ENCODE peak calls at places on chromosomes 1 and 21, in six cellular contexts. C, K, Z, F, J and U are unnamed samples.

GRCh38 chr1:22414244-22414751 is 37.4 kb upstream of the ZBTB40 start:
- DNase-seq in C (peak), K (no peak), Z (no peak), F (no peak), J (no peak), U (peak)

GRCh38 chr1:235077571-235078479 is 50.8 kb downstream of the TOMM20 start:
- DNase-seq in C (peak), K (no peak), Z (no peak), F (no peak), J (no peak), U (peak)

GRCh38 chr1:9271861-9272595 is 20.7 kb upstream of the SPSB1 start:
- DNase-seq in C (no peak), K (no peak), Z (no peak), F (no peak), J (no peak), U (no peak)

GRCh38 chr1:78254517-78254916 is 208.8 kb downstream of the GIPC2 start:
- DNase-seq in C (peak), K (no peak), Z (no peak), F (no peak), J (no peak), U (peak)

GRCh38 chr1:226479432-226479831 is 69.1 kb upstream of the STUM start:
- DNase-seq in C (no peak), K (no peak), Z (no peak), F (no peak), J (no peak), U (no peak)

GRCh38 chr1:201791051-201791774 is 37.7 kb upstream of the IPO9 start:
- DNase-seq in C (peak), K (no peak), Z (no peak), F (no peak), J (no peak), U (peak)

GRCh38 chr1:186188004-186188539 is 187.0 kb downstream of the TPR start:
- DNase-seq in C (peak), K (no peak), Z (no peak), F (no peak), J (peak), U (peak)

GRCh38 chr1:66210653-66211052 is 323.3 kb upstream of the SGIP1 start:
- DNase-seq in C (peak), K (no peak), Z (no peak), F (no peak), J (no peak), U (no peak)

GRCh38 chr1:48019714-48020315 is 22.6 kb upstream of the TRABD2B start:
- DNase-seq in C (no peak), K (no peak), Z (no peak), F (no peak), J (no peak), U (no peak)

GRCh38 chr1:244113532-244114320 is 62.6 kb downstream of the ZBTB18 start:
- DNase-seq in C (peak), K (no peak), Z (no peak), F (peak), J (no peak), U (no peak)

GRCh38 chr1:12546771-12547585 is 71.0 kb downstream of the DHRS3 start:
- DNase-seq in C (no peak), K (no peak), Z (no peak), F (no peak), J (no peak), U (no peak)

GRCh38 chr1:209483691-209484090 is 99.8 kb upstream of the CAMK1G start:
- DNase-seq in C (no peak), K (no peak), Z (no peak), F (peak), J (no peak), U (no peak)

GRCh38 chr1:156689035-156689959 is 12.1 kb upstream of the NES start:
- DNase-seq in C (peak), K (no peak), Z (peak), F (peak), J (peak), U (peak)

GRCh38 chr1:91099746-91100621 is 78.1 kb upstream of the ZNF644 start:
- DNase-seq in C (no peak), K (no peak), Z (no peak), F (peak), J (peak), U (peak)

DNA sequence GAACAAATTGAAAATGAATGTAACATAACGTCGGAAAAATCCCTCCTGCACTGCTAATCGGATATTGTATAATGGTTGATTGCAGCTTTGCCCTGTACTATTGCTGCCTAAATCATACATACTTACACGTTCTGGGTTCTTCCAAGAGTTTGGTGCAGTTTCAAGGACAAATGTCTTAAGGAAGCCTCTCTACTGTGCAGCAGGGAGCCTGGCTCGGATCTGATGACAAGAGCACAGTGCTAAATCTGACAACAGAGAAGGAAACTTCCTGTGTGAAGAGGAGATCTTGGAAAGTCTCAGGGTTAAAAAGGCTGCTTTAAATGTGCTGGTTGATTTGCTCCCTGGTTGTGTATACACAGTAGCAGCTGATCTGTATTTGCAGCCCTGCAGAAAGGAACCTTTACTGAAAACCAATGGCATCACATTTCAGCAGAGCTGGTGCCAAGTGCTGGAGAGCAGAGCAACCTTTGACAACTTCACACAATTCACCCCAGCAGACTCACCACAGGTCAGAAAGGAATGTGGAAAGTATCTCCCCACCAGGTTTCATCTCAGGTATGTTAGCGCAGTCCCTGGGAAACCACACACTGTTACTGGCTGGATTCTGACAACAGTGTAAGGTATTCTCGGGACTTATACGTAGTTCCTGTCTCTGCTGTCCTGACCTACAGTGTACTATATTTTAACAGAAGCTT is 354.9 kb upstream of the ESRRG start:
- DNase-seq in C (peak), K (no peak), Z (no peak), F (peak), J (no peak), U (peak)
- H3K4me3 ChIP-seq in C (no peak), K (no peak), Z (no peak), F (no peak), J (no peak), U (no peak)

GRCh38 chr1:1577367-1578011 is 2.8 kb upstream of the SSU72 start:
- DNase-seq in C (no peak), K (no peak), Z (no peak), F (no peak), J (no peak), U (no peak)

GRCh38 chr1:1574721-1575537 is at the start of gene SSU72:
- DNase-seq in C (peak), K (peak), Z (peak), F (peak), J (peak), U (peak)

GRCh38 chr1:1569341-1569740 is 5.3 kb downstream of the SSU72 start:
- DNase-seq in C (no peak), K (no peak), Z (no peak), F (no peak), J (no peak), U (no peak)

GRCh38 chr1:1578371-1578940 is 3.8 kb upstream of the SSU72 start:
- DNase-seq in C (no peak), K (no peak), Z (no peak), F (no peak), J (no peak), U (no peak)

DNA sequence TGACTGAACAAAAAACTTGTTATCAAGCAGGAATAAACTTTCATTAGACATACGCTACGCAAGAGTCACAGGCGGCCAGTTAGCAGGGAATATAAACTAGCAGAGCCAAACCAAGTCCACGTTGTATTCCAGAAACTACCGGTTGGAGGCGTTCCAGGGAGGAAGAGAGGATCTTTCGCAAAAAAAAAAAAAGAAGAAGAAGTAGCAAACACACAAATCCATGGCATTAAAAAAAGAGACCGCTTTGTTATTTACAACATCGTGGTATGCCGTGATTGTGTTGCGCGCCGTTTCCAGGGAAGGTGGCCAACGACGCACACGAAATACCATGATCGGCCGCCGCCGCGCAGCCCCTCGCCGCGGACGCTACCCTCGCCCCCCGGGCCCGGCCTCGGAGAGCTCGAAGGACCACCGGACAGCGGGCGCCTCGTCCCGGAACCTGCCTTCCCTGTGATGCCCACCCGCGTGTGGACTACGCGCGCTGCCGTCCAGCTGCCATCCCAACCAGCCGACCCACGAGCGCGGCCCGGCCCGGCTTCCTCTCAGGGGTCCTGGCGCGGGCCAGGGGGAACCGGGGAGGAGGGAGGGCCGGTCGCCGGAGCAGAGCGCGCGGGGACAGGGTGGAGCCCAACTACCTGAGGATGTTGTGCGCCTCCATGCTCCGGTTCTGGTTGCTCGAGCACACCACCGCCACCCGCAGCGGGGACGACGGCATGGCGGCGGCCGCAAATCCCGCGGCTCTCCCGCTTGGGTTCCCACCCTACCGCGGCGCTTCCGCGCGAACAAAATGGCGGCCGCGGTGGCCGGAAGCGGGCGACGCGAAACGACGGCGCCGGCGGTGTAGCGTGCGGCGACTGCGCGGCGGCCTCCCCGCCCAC is 581 bp downstream of the SSU72 start:
- DNase-seq in C (peak), K (no peak), Z (peak), F (peak), J (peak), U (peak)
- H3K4ac ChIP-seq in C (peak), K (peak), Z (peak), F (peak), J (peak), U (peak)

GRCh38 chr1:177546346-177546745 is 375.6 kb downstream of the BRINP2 start:
- DNase-seq in C (no peak), K (no peak), Z (no peak), F (no peak), J (no peak), U (no peak)
- H3K4me3 ChIP-seq in C (no peak), K (no peak), Z (no peak), F (no peak), J (no peak), U (no peak)

DNA sequence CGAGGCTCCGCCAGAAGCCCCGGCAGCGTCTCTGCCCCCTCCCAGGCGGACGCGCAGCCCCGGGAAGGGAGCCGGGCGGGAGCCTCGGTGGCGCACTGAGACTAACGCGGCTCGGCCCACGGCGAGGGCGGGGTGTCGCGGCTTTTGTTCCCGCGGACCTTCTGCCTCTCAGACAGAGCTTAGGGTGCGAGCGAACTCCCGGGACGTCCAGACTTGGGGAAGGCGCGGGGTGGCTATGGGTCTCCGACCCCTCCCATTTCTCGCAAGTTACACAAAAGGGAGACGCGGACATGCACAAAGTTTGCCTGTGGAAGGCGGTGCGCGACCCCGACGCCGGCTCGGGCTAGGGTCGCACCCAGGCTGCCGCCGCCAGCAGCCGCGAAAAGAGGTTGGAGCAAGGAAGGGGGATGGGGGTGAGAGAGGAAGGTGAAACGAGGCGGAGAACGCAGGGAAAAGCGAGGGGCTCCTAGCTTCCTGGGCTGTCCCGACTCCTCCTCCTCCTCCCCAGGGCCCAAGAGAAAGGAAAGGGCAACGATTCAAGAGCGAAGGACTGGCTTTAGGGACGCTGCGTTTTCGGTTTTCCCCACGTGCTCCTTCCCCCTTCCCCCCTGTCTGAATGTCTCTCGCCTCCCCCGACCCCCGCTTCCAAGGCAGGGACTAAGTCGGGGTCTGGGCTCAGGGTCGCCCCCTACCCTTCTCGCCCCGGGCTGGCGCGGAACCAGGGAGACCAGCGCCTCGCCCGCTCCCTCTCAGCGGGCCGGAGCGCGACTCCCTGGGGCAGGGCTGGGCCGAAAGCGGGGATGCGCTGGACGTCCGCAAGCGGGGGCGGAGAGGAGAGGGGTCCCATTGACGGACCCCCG is 729 bp downstream of the APP start:
- DNase-seq in C (peak), K (no peak), Z (peak), F (peak), J (no peak), U (peak)
- H3K4ac ChIP-seq in C (peak), K (no peak), Z (no peak), F (peak), J (peak), U (peak)

GRCh38 chr1:115565353-115565752 is 76.4 kb upstream of the VANGL1 start:
- DNase-seq in C (no peak), K (no peak), Z (no peak), F (no peak), J (no peak), U (no peak)

GRCh38 chr1:115565789-115566188 is 76.0 kb upstream of the VANGL1 start:
- DNase-seq in C (no peak), K (no peak), Z (no peak), F (no peak), J (no peak), U (no peak)

GRCh38 chr1:115572710-115573109 is 69.1 kb upstream of the VANGL1 start:
- DNase-seq in C (no peak), K (no peak), Z (no peak), F (no peak), J (no peak), U (no peak)

GRCh38 chr1:115564201-115564600 is 77.6 kb upstream of the VANGL1 start:
- DNase-seq in C (no peak), K (no peak), Z (no peak), F (peak), J (peak), U (no peak)

DNA sequence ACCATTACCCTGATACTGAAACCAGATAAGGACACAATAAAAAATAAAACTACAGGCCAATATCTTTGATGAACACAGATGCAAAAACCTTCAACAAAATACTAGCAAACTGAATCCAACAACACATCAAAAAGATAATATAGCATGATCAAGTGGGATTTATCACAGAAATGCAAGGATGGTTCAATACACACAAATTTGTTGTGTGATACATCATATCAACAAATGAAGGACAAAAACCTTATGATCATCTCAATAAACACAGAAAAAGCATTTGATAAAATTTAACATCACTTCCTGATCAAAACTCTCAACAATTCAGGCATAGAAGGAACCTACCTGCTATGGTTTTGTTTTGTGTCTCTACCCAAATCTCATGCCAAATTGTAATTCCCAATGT is 74.3 kb upstream of the VANGL1 start:
- DNase-seq in C (no peak), K (no peak), Z (no peak), F (no peak), J (no peak), U (no peak)
- H3K4me3 ChIP-seq in C (no peak), K (no peak), Z (no peak), F (no peak), J (no peak), U (no peak)

GRCh38 chr1:158014702-158015320 is 21.4 kb downstream of the KIRREL1 start:
- DNase-seq in C (no peak), K (no peak), Z (no peak), F (no peak), J (no peak), U (no peak)

GRCh38 chr1:158020877-158021630 is 27.6 kb downstream of the KIRREL1 start:
- DNase-seq in C (no peak), K (no peak), Z (no peak), F (no peak), J (no peak), U (no peak)

GRCh38 chr1:158019177-158019868 is 25.9 kb downstream of the KIRREL1 start:
- DNase-seq in C (peak), K (peak), Z (peak), F (peak), J (peak), U (peak)

GRCh38 chr1:158016651-158017335 is 23.3 kb downstream of the KIRREL1 start:
- DNase-seq in C (no peak), K (no peak), Z (no peak), F (peak), J (no peak), U (no peak)

DNA sequence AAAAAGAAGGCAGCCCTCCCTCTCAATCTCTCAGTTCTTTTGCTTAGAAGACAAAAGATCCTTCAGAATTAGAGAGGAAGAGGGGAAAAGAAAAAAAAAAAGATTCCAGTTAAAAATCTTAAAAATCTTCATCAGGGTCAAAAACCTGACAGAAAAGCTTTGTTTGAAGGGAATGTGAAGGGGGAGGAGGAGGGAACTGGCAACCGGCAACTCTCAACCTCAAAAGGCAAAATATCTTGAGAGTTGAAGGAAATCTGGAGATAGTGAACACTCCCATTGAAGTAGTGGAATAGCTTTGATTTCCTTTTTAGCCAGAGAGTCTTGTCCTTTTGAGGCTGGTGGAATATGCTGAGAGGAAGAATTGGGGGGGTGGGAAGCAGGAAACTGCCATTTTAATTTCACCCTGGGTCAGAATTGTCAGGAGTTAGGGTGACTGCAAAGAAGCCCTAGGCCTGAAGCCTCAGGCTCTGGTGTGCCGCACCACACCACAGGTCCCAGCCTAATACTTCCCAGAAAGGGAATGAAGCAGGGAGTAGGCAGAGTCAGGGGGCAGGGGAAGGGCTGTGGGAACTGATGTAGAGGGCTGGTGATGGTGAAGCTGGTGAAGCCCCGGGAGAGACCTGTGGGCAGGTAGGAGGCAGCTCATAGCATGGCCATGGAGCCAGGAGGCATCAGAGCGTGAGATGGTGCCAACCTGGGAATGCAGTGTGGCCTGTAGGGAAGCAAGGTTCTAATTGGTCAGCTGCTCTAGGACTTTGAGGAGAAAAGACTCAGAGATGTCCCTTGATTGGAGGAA is 24.6 kb downstream of the KIRREL1 start:
- DNase-seq in C (no peak), K (no peak), Z (no peak), F (no peak), J (no peak), U (no peak)
- H3K4ac ChIP-seq in C (peak), K (peak), Z (no peak), F (peak), J (peak), U (peak)

DNA sequence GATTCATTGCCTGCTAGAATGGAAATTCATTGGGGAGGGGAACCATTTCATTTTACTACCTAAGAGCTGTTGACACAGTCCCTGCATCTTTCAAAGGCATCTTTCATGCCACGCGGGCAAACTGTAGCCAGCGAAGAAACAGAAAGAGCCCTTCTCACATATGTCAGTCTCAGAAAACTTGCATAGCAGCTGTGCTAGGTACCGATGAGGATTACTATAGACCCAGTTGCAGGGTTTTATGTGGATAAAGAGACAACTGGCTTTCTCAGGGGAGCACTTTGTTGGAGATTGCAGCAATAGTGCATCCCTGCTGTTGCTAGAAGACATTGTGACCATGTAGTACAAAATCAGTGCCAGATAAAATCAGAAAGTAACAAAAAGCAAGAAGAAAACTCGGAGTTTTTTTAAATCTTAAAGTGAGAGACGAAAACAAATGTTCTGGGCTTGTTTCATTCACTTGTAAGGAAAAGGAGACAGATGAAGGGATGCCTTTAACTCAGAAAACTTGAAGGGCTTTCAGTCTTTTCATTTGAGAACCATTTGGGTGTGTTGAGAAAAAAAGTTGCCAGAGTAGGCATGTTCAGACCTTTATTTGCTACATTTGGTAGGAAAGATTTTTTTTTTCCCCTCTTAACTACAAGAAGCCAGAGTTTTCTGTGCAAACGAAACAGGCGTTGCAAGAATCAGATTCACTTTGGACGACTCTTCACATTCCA is 804.1 kb downstream of the USP25 start:
- DNase-seq in C (no peak), K (no peak), Z (no peak), F (no peak), J (no peak), U (no peak)
- H3K4me3 ChIP-seq in C (no peak), K (no peak), Z (no peak), F (no peak), J (no peak), U (peak)